ENCODE peak calls at places on chromosomes 6 and 20, in five cellular contexts. A is fibroblast of lung, J is heart right ventricle, F is breast epithelium, Y is A549. X is an unnamed sample. For H3K9me3, the result is how much of the 10 kb centered on the place peaks cover.

GRCh38 chr6:134005824-134006223 is 46.6 kb downstream of the SLC2A12 start:
- DNase-seq in J (no peak), Y (no peak), F (no peak), A (no peak), X (no peak)

GRCh38 chr20:39225536-39225935 is 263.4 kb downstream of the DHX35 start:
- DNase-seq in Y (no peak), F (no peak), A (no peak), J (no peak), X (no peak)

GRCh38 chr20:46575794-46576495 is 25.5 kb upstream of the OCSTAMP start:
- DNase-seq in F (no peak), Y (no peak), A (no peak), J (no peak), X (no peak)

GRCh38 chr6:75301537-75301936 is 16.9 kb upstream of the TMEM30A start:
- DNase-seq in Y (no peak), F (no peak), J (no peak), A (no peak), X (no peak)

GRCh38 chr6:138289739-138290138 is 71.4 kb upstream of the PBOV1 start:
- DNase-seq in J (peak), Y (peak), A (peak), F (no peak), X (no peak)

GRCh38 chr6:11006060-11006459 is 38.0 kb downstream of the ELOVL2 start:
- DNase-seq in F (no peak), Y (no peak), J (no peak), A (no peak), X (no peak)

GRCh38 chr6:77015350-77015749 is 447.9 kb downstream of the HTR1B start:
- DNase-seq in A (peak), J (no peak), Y (no peak), F (no peak), X (no peak)

GRCh38 chr6:63572733-63573139 is 456 bp downstream of the LOC128125822 start:
- DNase-seq in J (no peak), A (no peak), Y (no peak), F (peak), X (peak)

GRCh38 chr6:46115634-46116033 is 14.2 kb upstream of the ENPP4 start:
- DNase-seq in J (no peak), Y (no peak), A (no peak), F (no peak), X (no peak)

GRCh38 chr20:56788041-56788670 is 159.1 kb downstream of the TFAP2C start:
- DNase-seq in Y (peak), A (peak), F (peak), J (no peak), X (peak)

GRCh38 chr20:14617123-14617522 is 279.7 kb upstream of the FLRT3 start:
- DNase-seq in A (peak), J (no peak), Y (peak), F (no peak), X (no peak)

GRCh38 chr6:87473419-87473903 is 687 bp downstream of the SLC35A1 start:
- DNase-seq in J (peak), F (no peak), Y (peak), A (peak), X (peak)

GRCh38 chr6:78954740-78955139 is 87.4 kb downstream of the IRAK1BP1 start:
- DNase-seq in F (no peak), J (no peak), A (no peak), Y (no peak), X (no peak)

GRCh38 chr6:13615802-13616140 is 636 bp downstream of the NOL7 start:
- DNase-seq in A (no peak), Y (peak), F (peak), J (peak), X (peak)

GRCh38 chr20:58670097-58670496 is 19.0 kb downstream of the STX16 start:
- DNase-seq in A (no peak), J (no peak), Y (no peak), F (no peak), X (no peak)

GRCh38 chr6:137165375-137166246 is 7.8 kb downstream of the IL22RA2 start:
- DNase-seq in F (no peak), Y (peak), J (peak), A (no peak), X (no peak)

GRCh38 chr20:39645130-39645529 is 683.0 kb downstream of the DHX35 start:
- DNase-seq in A (no peak), Y (no peak), J (no peak), F (no peak), X (no peak)

GRCh38 chr6:37104935-37105781 is 64.8 kb upstream of the PIM1 start:
- DNase-seq in A (no peak), F (no peak), J (no peak), Y (no peak), X (peak)

GRCh38 chr6:101747711-101748110 is 354.2 kb downstream of the GRIK2 start:
- DNase-seq in F (no peak), Y (no peak), A (peak), J (peak), X (no peak)

GRCh38 chr6:121274896-121275295 is 59.4 kb downstream of the TBC1D32 start:
- DNase-seq in Y (no peak), J (no peak), A (no peak), F (no peak), X (no peak)

GRCh38 chr20:1811621-1812498 is 83.3 kb upstream of the SIRPA start:
- DNase-seq in J (no peak), Y (no peak), F (peak), A (peak), X (no peak)

GRCh38 chr6:138451043-138451442 is 47.0 kb downstream of the HEBP2 start:
- DNase-seq in A (no peak), F (no peak), J (no peak), Y (no peak), X (no peak)

GRCh38 chr6:1247058-1247457 is 64.8 kb upstream of the FOXQ1 start:
- DNase-seq in F (no peak), J (no peak), A (no peak), Y (no peak), X (no peak)

GRCh38 chr6:134678436-134678889 is 271.4 kb downstream of the ALDH8A1 start:
- DNase-seq in F (no peak), A (peak), Y (no peak), J (peak), X (no peak)

GRCh38 chr6:41502607-41503434 is 43.4 kb upstream of the FOXP4 start:
- DNase-seq in J (no peak), A (peak), Y (no peak), F (peak), X (peak)

GRCh38 chr6:1442929-1443328 is 53.6 kb downstream of the FOXF2 start:
- DNase-seq in A (no peak), F (no peak), J (no peak), Y (no peak), X (no peak)

GRCh38 chr6:23963137-23963536 is 162.9 kb upstream of the NRSN1 start:
- DNase-seq in Y (no peak), A (no peak), F (no peak), J (no peak), X (no peak)

GRCh38 chr6:143128346-143129015 is 67.8 kb downstream of the AIG1 start:
- DNase-seq in Y (no peak), A (no peak), J (no peak), F (no peak), X (no peak)

GRCh38 chr20:51541189-51542032 is 1.1 kb downstream of the NFATC2 start:
- DNase-seq in Y (no peak), J (peak), F (peak), A (peak), X (peak)

GRCh38 chr6:149233056-149233715 is 84.3 kb upstream of the TAB2 start:
- DNase-seq in Y (peak), F (no peak), A (peak), J (no peak), X (peak)

GRCh38 chr6:162100091-162100490 is 627.5 kb downstream of the PRKN start:
- DNase-seq in J (no peak), Y (no peak), A (peak), F (no peak), X (no peak)

GRCh38 chr6:101178748-101179147 is 214.8 kb upstream of the GRIK2 start:
- DNase-seq in A (no peak), Y (no peak), F (no peak), J (no peak), X (no peak)

GRCh38 chr6:108576724-108577123 is 16.0 kb downstream of the FOXO3 start:
- DNase-seq in F (no peak), J (no peak), Y (no peak), A (no peak), X (no peak)

GRCh38 chr6:13486679-13487121 is 700 bp downstream of the GFOD1 start:
- DNase-seq in F (no peak), Y (peak), A (peak), J (peak), X (peak)

GRCh38 chr20:21901470-21902275 is 196.2 kb downstream of the PAX1 start:
- DNase-seq in Y (no peak), A (no peak), J (peak), F (no peak), X (no peak)
- H3K9me3 ChIP-seq in Y (under half), A (under half), J (under half), F (under half), X (under half)

DNA sequence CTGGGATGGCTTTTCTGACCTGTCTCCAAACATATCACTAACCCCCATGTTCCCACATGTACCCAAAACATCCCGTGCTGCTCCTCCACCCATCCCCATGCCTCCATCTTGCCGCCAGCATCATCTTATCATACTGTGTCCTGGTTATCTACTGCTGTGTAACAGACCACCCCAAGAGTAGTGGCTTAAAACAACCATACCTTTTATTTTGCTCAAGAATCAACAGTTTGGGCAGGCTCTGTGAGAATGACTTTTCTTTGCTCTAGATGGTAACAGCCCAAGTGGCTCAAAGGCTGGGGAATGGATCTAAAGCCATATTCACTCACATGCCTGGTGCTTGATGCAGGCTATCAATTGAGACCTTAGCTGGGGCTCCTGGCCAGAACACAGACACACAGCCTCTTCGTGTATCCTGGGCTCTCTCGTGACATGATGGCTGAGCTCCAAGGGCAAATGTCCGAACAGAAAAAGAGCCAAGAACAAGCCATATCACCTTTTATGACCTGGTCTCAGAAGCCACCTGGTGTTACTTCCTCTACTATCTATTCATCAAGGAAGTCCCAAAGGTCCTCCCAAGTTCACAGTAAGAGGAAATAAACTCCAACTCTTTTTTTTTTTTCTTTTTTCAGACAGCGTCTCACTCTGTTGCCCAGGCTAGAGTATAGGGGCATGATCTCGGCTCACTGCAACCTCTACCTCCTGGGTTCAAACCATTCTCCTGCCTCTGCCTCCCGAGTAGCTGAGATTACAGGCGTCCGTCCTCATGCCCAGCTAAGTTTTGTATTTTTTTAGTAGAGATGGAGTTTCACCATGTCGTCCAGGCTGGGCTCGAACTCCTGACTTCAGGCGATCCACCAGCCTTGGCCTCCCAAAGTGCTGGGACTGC is 159.4 kb upstream of the JARID2 start:
- DNase-seq in F (no peak), J (no peak), Y (no peak), A (no peak), X (no peak)
- H3K27ac ChIP-seq in F (no peak), J (no peak), Y (no peak), A (no peak), X (no peak)

GRCh38 chr6:130775421-130776012 is 51.7 kb upstream of the SMLR1 start:
- DNase-seq in J (no peak), Y (no peak), A (peak), F (no peak), X (no peak)
- H3K4me3 ChIP-seq in J (no peak), Y (no peak), A (no peak), F (no peak), X (no peak)

GRCh38 chr20:60395993-60396392 is 437.8 kb downstream of the CDH26 start:
- DNase-seq in A (no peak), F (no peak), Y (no peak), J (no peak), X (no peak)
- H3K9me3 ChIP-seq in A (under half), F (under half), Y (under half), J (under half), X (under half)

DNA sequence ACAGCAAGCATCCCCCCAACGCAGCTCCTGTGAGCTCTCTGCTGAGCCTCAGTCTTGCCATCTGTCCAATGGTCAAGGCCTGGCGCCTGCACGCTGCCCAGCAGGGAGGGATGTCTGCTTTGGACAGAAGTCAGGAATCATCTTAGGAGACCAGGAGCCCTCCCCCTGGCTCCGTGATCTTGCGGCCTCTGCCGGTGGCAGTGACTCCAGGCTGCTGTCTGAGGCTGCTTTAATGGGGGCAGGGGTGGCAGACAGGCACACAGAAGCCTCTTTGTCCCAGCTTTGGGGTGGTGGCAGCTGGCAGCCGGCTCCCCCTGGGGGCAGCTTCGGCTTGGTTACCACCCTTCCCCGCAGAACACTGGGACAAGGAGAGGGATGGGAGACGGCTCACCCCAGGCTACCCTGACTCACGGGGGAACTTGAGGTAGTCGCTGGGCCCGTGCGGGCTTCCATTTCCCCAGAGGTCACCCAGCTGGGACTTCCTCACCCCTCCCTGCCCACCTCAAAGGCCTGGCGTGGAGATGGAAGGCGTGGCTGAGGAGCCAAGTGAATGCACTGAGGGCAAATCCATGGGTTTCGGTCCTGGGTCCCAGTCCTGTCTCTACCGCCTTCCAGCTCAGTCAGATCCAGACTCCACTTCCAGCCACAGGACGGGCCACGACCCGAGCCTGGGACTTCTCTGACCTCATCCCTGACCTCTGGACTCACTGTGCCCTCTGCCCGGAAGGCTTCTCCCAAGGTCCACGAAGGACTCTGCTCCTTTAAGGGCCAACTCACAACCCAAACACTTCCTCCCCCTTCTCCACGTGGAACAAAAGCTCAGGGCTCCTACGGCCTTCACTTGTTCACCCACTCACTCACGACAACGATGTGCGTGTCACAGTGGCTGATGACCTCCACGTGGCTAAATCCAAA is 14.8 kb downstream of the PEDS1 start:
- DNase-seq in J (no peak), A (no peak), Y (no peak), F (peak), X (no peak)
- H3K27ac ChIP-seq in J (peak), A (peak), Y (peak), F (peak), X (peak)

GRCh38 chr20:23634044-23634801 is 3.5 kb downstream of the CST3 start:
- DNase-seq in J (no peak), Y (no peak), A (no peak), F (no peak), X (no peak)

GRCh38 chr20:23636182-23636907 is 1.4 kb downstream of the CST3 start:
- DNase-seq in J (no peak), A (no peak), F (no peak), Y (no peak), X (no peak)

GRCh38 chr20:23632711-23633573 is 4.8 kb downstream of the CST3 start:
- DNase-seq in Y (no peak), J (no peak), F (no peak), A (no peak), X (peak)

GRCh38 chr20:23636908-23637281 is 860 bp downstream of the CST3 start:
- DNase-seq in J (no peak), F (no peak), A (no peak), Y (no peak), X (peak)

GRCh38 chr20:23634985-23635767 is 2.6 kb downstream of the CST3 start:
- DNase-seq in Y (no peak), J (no peak), A (no peak), F (peak), X (peak)
- H3K4me3 ChIP-seq in Y (no peak), J (no peak), A (no peak), F (peak), X (no peak)

DNA sequence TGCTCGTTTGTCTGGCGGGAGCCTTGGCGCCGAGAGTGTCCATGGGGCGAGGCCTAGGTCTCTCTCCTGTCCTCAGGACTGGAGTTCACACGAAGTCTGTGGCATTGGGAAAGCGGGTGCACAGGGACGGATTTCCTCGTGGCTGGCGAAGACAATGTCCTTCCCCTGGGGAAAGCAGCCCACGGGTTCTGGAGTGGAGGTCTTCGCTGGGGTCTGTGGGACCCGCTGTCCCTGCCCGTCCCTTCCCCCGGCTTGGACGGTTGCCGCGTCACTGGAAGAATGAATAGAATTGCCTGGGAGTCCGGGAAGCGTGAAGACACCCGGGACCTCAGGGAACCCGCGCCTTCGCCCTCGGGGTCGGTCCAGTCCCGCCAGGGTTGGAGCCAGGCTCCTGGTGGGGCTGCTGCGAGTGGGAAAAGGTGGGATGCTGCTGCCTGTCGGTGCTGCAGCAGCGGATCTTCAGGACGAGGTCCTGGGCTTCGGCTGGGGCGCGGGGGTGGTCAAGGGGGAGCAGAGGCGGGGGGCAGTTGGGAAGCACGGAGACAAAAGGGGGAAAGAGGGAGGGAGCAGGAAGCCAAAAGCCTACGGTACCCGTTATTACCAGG is 441.8 kb upstream of the DEFB115 start:
- DNase-seq in A (no peak), J (no peak), Y (no peak), F (no peak), X (peak)
- H3K9me3 ChIP-seq in A (under half), J (under half), Y (under half), F (under half), X (under half)

GRCh38 chr20:35616465-35617396 is 1.1 kb downstream of the SPAG4 start:
- DNase-seq in A (peak), J (peak), Y (peak), F (peak), X (peak)
- H3K27ac ChIP-seq in A (peak), J (peak), Y (peak), F (peak), X (peak)

GRCh38 chr20:62740286-62741141 is 31.9 kb downstream of the NTSR1 start:
- DNase-seq in A (peak), F (no peak), J (peak), Y (peak), X (peak)
- H3K4me3 ChIP-seq in A (no peak), F (peak), J (peak), Y (no peak), X (peak)

GRCh38 chr6:4801491-4802118 is 25.4 kb downstream of the CDYL start:
- DNase-seq in A (no peak), Y (no peak), F (no peak), J (no peak), X (no peak)
- H3K9me3 ChIP-seq in A (under half), Y (under half), F (under half), J (under half), X (under half)

X was measured in osteoblast.